ENCODE peak calls at places on chromosomes 1 and 21, in seven cellular contexts. E is IMR-90, B is mesendoderm, W is trophoblast cell, K is mesenchymal stem cell, H is neuronal stem cell, C is H1. I is an unnamed sample.
A peak's percentile ranks its signal among the peaks of the same experiment; 100 is the strongest.

GRCh38 chr1:185864331-185864730 is 130.1 kb downstream of the HMCN1 start:
- DNase-seq in E (no peak), B (no peak), W (no peak), K (no peak), H (no peak), C (no peak), I (no peak)

GRCh38 chr1:109438798-109439297 is 12.6 kb upstream of the PSMA5 start:
- DNase-seq in E (peak; percentile 99), B (no peak), W (no peak), K (peak; percentile 97), H (no peak), C (no peak), I (no peak)

GRCh38 chr1:88773540-88774150 is 89.6 kb downstream of the PKN2 start:
- DNase-seq in E (peak; percentile 72), B (peak; percentile 65), W (peak; percentile 28), K (peak; percentile 65), H (no peak), C (no peak), I (no peak)

GRCh38 chr1:26016258-26016943 is 5.2 kb upstream of the EXTL1 start:
- DNase-seq in E (peak; percentile 29), B (no peak), W (no peak), K (peak; percentile 55), H (no peak), C (no peak), I (no peak)

GRCh38 chr1:224623310-224623714 is 7.2 kb downstream of the CNIH3 start:
- DNase-seq in E (peak; percentile 85), B (no peak), W (no peak), K (peak; percentile 85), H (no peak), C (no peak), I (no peak)

GRCh38 chr1:222387020-222387816 is 160.7 kb downstream of the HHIPL2 start:
- DNase-seq in E (no peak), B (peak; percentile 81), W (no peak), K (no peak), H (peak; percentile 14), C (peak; percentile 77), I (peak; percentile 74)

GRCh38 chr1:205248793-205249601 is 21.3 kb downstream of the TMCC2 start:
- DNase-seq in E (peak; percentile 75), B (no peak), W (no peak), K (peak; percentile 80), H (no peak), C (no peak), I (no peak)

GRCh38 chr1:161721738-161722343 is 497 bp downstream of the FCRLB start:
- DNase-seq in E (peak; percentile 92), B (no peak), W (peak; percentile 15), K (peak; percentile 90), H (no peak), C (no peak), I (no peak)

GRCh38 chr1:22526098-22526497 is 37.2 kb upstream of the EPHA8 start:
- DNase-seq in E (no peak), B (no peak), W (no peak), K (no peak), H (no peak), C (no peak), I (no peak)

GRCh38 chr1:219020386-219020785 is 153.3 kb upstream of the LYPLAL1 start:
- DNase-seq in E (no peak), B (no peak), W (no peak), K (peak; percentile 81), H (no peak), C (no peak), I (no peak)

GRCh38 chr1:185646202-185646683 is 87.9 kb upstream of the HMCN1 start:
- DNase-seq in E (peak; percentile 98), B (peak; percentile 99), W (peak; percentile 89), K (peak; percentile 91), H (peak; percentile 81), C (no peak), I (peak; percentile 79)

GRCh38 chr21:28884481-28884880 is 108.2 kb downstream of the LTN1 start:
- DNase-seq in E (peak; percentile 8), B (peak; percentile 29), W (no peak), K (no peak), H (no peak), C (no peak), I (no peak)

GRCh38 chr1:59738152-59738551 is 76.6 kb upstream of the HOOK1 start:
- DNase-seq in E (peak; percentile 93), B (no peak), W (no peak), K (no peak), H (no peak), C (no peak), I (no peak)

GRCh38 chr1:8597455-8597854 is 220.0 kb downstream of the RERE start:
- DNase-seq in E (peak; percentile 70), B (no peak), W (no peak), K (no peak), H (no peak), C (no peak), I (no peak)

GRCh38 chr1:2590233-2591141 is 3.9 kb downstream of the PRXL2B start:
- DNase-seq in E (no peak), B (no peak), W (no peak), K (no peak), H (no peak), C (no peak), I (no peak)

GRCh38 chr1:204834752-204835151 is 35.9 kb upstream of the NFASC start:
- DNase-seq in E (no peak), B (no peak), W (no peak), K (no peak), H (no peak), C (no peak), I (no peak)

GRCh38 chr1:80417651-80418050 is 1383.1 kb upstream of the ADGRL2 start:
- DNase-seq in E (peak; percentile 54), B (peak; percentile 26), W (peak; percentile 63), K (no peak), H (no peak), C (no peak), I (no peak)

GRCh38 chr1:110674337-110675059 is at the start of gene KCNA3:
- DNase-seq in E (no peak), B (peak; percentile 74), W (no peak), K (no peak), H (peak; percentile 81), C (peak; percentile 85), I (peak; percentile 85)

GRCh38 chr1:60866884-60867648 is 215.3 kb upstream of the NFIA start:
- DNase-seq in E (no peak), B (no peak), W (no peak), K (no peak), H (no peak), C (no peak), I (no peak)

GRCh38 chr21:24023936-24024335 is 1583.3 kb downstream of the MRPL39 start:
- DNase-seq in E (no peak), B (no peak), W (no peak), K (no peak), H (no peak), C (no peak), I (no peak)

GRCh38 chr1:200437556-200438203 is 27.8 kb upstream of the ZNF281 start:
- DNase-seq in E (peak; percentile 37), B (no peak), W (no peak), K (peak; percentile 62), H (no peak), C (no peak), I (no peak)

GRCh38 chr1:31943546-31944184 is 5.5 kb upstream of the PTP4A2 start:
- DNase-seq in E (no peak), B (no peak), W (no peak), K (peak; percentile 58), H (no peak), C (no peak), I (no peak)

GRCh38 chr1:194813109-194813508 is 1626.7 kb upstream of the B3GALT2 start:
- DNase-seq in E (no peak), B (no peak), W (no peak), K (no peak), H (no peak), C (no peak), I (no peak)

GRCh38 chr1:169563650-169564049 is 22.6 kb downstream of the F5 start:
- DNase-seq in E (no peak), B (no peak), W (no peak), K (no peak), H (no peak), C (no peak), I (no peak)

GRCh38 chr1:229124471-229125198 is 146.3 kb upstream of the RAB4A start:
- DNase-seq in E (no peak), B (no peak), W (no peak), K (no peak), H (no peak), C (no peak), I (no peak)

GRCh38 chr21:31530918-31531705 is 128.4 kb upstream of the SOD1 start:
- DNase-seq in E (no peak), B (no peak), W (no peak), K (no peak), H (no peak), C (no peak), I (no peak)

GRCh38 chr1:154182342-154183044 is 9.4 kb downstream of the TPM3 start:
- DNase-seq in E (peak; percentile 84), B (peak; percentile 76), W (peak; percentile 24), K (peak; percentile 81), H (no peak), C (peak; percentile 68), I (peak; percentile 71)

GRCh38 chr1:27509127-27510080 is 19.4 kb upstream of the WASF2 start:
- DNase-seq in E (no peak), B (no peak), W (no peak), K (no peak), H (no peak), C (no peak), I (no peak)

GRCh38 chr1:216535751-216536150 is 112.5 kb upstream of the USH2A start:
- DNase-seq in E (no peak), B (no peak), W (no peak), K (no peak), H (no peak), C (no peak), I (no peak)
- H3K23ac ChIP-seq in E (no peak overlapping the region), B (no peak overlapping the region), W (no peak overlapping the region), K (no peak overlapping the region), H (no peak overlapping the region), C (no peak overlapping the region), I (no peak overlapping the region)

GRCh38 chr1:111707906-111708305 is 31.3 kb downstream of the INKA2 start:
- DNase-seq in E (peak; percentile 51), B (no peak), W (no peak), K (peak; percentile 95), H (no peak), C (no peak), I (no peak)
- H3K23ac ChIP-seq in E (peak overlapping the region; percentile 48), B (no peak overlapping the region), W (no peak overlapping the region), K (no peak overlapping the region), H (no peak overlapping the region), C (no peak overlapping the region), I (no peak overlapping the region)

GRCh38 chr1:78565393-78565792 is 54.9 kb upstream of the IFI44L start:
- DNase-seq in E (no peak), B (no peak), W (no peak), K (no peak), H (no peak), C (no peak), I (no peak)

DNA sequence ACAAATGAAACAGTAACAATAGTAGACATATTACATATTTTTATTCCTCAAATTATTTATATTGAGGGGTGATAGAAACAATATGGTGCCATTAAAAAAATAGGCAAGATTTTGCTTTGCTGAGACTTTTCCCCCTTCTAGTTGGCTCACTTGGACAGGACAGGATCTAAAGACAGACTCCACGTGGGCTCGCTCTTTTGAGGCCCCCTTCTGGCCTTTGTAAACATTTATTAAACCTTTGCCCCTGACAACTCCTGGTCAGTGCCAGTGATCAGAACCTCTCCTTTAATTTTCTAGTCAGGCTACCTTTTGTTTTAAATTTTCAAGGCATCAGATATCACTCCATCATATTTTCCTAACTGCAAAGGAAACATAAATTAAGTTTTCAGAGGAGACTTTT is 49.7 kb upstream of the IFI44L start:
- DNase-seq in E (no peak), B (peak; percentile 28), W (no peak), K (no peak), H (no peak), C (no peak), I (no peak)
- H3K23ac ChIP-seq in E (no peak overlapping the region), B (no peak overlapping the region), W (no peak overlapping the region), K (no peak overlapping the region), H (no peak overlapping the region), C (no peak overlapping the region), I (no peak overlapping the region)

GRCh38 chr1:213180833-213181232 is 129.8 kb downstream of the RPS6KC1 start:
- DNase-seq in E (no peak), B (no peak), W (no peak), K (no peak), H (no peak), C (no peak), I (no peak)
- H3K23ac ChIP-seq in E (no peak overlapping the region), B (no peak overlapping the region), W (no peak overlapping the region), K (no peak overlapping the region), H (no peak overlapping the region), C (no peak overlapping the region), I (no peak overlapping the region)